ENCODE peak calls at places on chromosomes 16 and 17, in ten cellular contexts. D, C, Y, M, V, O, A, T, S and R are unnamed samples.
A peak's percentile ranks its signal among the peaks of the same experiment; 100 is the strongest.

GRCh38 chr17:50479522-50480141 is 972 bp downstream of the RSAD1 start:
- DNase-seq in M (peak; percentile 73), T (peak; percentile 81), Y (peak; percentile 90), D (peak; percentile 70), C (peak; percentile 85), A (peak; percentile 79), O (peak; percentile 71), S (peak; percentile 71), V (peak; percentile 83), R (peak; percentile 80)

GRCh38 chr16:85123891-85124635 is 11.8 kb upstream of the CIBAR2 start:
- DNase-seq in C (peak; percentile 43), D (peak; percentile 75), M (peak; percentile 43), T (peak; percentile 87), A (no peak), Y (no peak), V (no peak), O (peak; percentile 48), S (peak; percentile 68), R (no peak)

GRCh38 chr17:77456951-77457548 is 316.3 kb downstream of the SEC14L1 start:
- DNase-seq in T (no peak), V (no peak), Y (no peak), D (no peak), S (no peak), M (no peak), A (peak; percentile 70), C (no peak), O (no peak), R (no peak)

GRCh38 chr16:66035096-66035495 is 331.4 kb upstream of the CDH5 start:
- DNase-seq in S (no peak), D (no peak), O (no peak), A (no peak), Y (no peak), V (no peak), M (no peak), T (no peak), C (no peak), R (no peak)

GRCh38 chr17:17348872-17349723 is 45.9 kb downstream of the NT5M start:
- DNase-seq in V (no peak), T (peak; percentile 26), C (no peak), Y (no peak), S (no peak), A (no peak), O (no peak), D (no peak), M (no peak), R (no peak)

GRCh38 chr17:75153854-75154194 is 488 bp downstream of the JPT1 start:
- DNase-seq in S (no peak), D (peak; percentile 23), C (no peak), O (no peak), A (peak; percentile 51), V (peak; percentile 54), Y (no peak), T (no peak), M (no peak), R (no peak)

GRCh38 chr17:42529054-42529453 is 7.0 kb upstream of the NAGLU start:
- DNase-seq in C (no peak), D (no peak), V (no peak), M (no peak), T (no peak), A (no peak), O (no peak), S (no peak), Y (no peak), R (no peak)

GRCh38 chr16:11583171-11583570 is 3.5 kb downstream of the LITAF start:
- DNase-seq in M (no peak), A (no peak), V (no peak), O (no peak), T (peak; percentile 33), D (peak; percentile 74), C (no peak), S (no peak), Y (no peak), R (no peak)

GRCh38 chr17:72536788-72537187 is 416.0 kb downstream of the SOX9 start:
- DNase-seq in M (no peak), D (no peak), S (no peak), Y (no peak), A (no peak), O (no peak), T (no peak), V (no peak), C (no peak), R (no peak)

DNA sequence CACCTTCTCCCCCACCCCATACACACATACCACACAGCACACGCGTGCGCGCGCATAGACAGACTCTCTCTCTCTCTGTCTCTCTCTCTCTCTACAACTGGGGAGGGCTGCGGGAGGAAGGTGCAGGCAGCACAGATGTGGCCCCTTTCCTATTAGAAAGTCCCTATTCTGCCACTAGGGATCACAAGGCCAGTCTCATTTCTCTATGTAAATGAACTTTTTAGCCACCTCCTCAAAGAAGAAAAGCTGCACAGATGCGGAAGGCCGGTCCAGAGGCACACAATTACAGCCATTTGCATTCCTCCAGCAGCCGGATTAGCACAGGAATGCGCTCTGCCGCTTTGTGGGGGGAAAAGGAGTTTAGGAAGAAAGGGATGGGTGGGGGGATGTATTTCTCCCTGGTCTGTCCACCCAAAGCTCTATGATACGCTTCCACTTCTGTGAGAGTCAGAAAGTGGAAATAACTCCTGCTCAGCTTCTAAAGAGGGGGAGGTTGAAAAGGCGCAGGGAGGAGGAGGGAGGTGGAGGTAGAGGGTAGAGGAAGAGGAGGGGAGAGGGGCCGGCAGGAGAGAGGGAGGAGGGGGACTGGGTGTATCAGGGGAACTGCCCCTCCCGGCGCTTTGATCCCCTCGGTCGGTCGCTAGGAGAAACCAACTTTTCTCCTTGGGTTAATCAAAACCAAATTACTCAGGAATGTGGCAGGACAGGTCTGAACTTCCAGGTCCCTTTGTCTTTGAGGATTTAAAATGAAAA is 11.7 kb downstream of the ZFHX3 start:
- DNase-seq in M (no peak), V (no peak), Y (peak; percentile 50), A (no peak), O (peak; percentile 49), S (no peak), C (no peak), D (no peak), T (no peak), R (no peak)
- TF ChIP-seq CTCF in M (no peak), V (no peak), Y (no peak), A (no peak), O (no peak), S (no peak), C (peak; percentile 9), D (no peak), T (no peak), R (no peak)

GRCh38 chr16:88906535-88907105 is 40.2 kb upstream of the PABPN1L start:
- DNase-seq in A (no peak), D (no peak), V (no peak), O (no peak), M (no peak), C (no peak), Y (no peak), T (no peak), S (no peak), R (no peak)
- TF ChIP-seq CTCF in A (no peak), D (no peak), V (no peak), O (no peak), M (no peak), C (no peak), Y (no peak), T (no peak), S (no peak), R (no peak)

GRCh38 chr17:10082795-10083194 is 115.6 kb downstream of the GAS7 start:
- DNase-seq in D (no peak), Y (no peak), O (no peak), A (no peak), V (no peak), T (no peak), M (no peak), C (no peak), S (no peak), R (no peak)

GRCh38 chr17:10087333-10087732 is 111.1 kb downstream of the GAS7 start:
- DNase-seq in M (no peak), V (no peak), C (no peak), Y (no peak), T (no peak), O (no peak), D (no peak), S (no peak), A (no peak), R (no peak)

GRCh38 chr17:10083864-10084263 is 114.5 kb downstream of the GAS7 start:
- DNase-seq in V (no peak), Y (no peak), C (no peak), S (no peak), D (no peak), T (no peak), M (no peak), A (no peak), O (no peak), R (no peak)

GRCh38 chr17:10077561-10078299 is 120.7 kb downstream of the GAS7 start:
- DNase-seq in O (no peak), C (no peak), A (no peak), T (no peak), S (no peak), D (peak; percentile 3), Y (no peak), M (no peak), V (no peak), R (no peak)

DNA sequence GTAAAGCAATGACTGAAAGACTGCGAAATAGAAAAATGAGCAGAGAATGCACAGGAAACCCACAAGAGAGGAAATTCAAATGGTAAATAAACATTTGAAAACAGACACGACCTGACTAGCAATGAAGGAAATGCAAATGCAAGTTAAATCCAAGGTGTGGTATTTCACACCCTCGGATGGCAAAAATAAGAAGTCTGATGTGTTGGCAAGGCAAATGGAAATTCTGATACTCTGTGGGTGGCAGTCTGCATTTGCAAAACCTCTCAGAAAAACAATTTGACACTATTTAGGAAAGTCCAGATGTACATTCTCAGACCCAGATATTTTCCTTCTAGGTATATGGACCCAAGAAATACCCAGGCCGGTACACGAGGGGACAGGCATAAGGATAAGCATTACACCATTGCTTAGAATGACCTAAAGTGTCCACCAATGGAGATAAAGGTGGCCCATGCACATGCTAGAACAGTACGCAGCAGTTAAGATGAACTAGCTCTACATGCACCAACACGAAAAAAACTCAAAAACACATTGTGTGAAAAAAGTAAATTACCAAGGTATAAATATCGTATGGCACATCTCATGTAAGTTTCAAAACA is 116.7 kb downstream of the GAS7 start:
- DNase-seq in A (peak; percentile 28), S (no peak), M (no peak), D (no peak), Y (no peak), O (no peak), V (no peak), C (no peak), T (no peak), R (no peak)
- TF ChIP-seq CTCF in A (no peak), S (no peak), M (no peak), D (no peak), Y (no peak), O (no peak), V (no peak), C (no peak), T (no peak), R (no peak)

DNA sequence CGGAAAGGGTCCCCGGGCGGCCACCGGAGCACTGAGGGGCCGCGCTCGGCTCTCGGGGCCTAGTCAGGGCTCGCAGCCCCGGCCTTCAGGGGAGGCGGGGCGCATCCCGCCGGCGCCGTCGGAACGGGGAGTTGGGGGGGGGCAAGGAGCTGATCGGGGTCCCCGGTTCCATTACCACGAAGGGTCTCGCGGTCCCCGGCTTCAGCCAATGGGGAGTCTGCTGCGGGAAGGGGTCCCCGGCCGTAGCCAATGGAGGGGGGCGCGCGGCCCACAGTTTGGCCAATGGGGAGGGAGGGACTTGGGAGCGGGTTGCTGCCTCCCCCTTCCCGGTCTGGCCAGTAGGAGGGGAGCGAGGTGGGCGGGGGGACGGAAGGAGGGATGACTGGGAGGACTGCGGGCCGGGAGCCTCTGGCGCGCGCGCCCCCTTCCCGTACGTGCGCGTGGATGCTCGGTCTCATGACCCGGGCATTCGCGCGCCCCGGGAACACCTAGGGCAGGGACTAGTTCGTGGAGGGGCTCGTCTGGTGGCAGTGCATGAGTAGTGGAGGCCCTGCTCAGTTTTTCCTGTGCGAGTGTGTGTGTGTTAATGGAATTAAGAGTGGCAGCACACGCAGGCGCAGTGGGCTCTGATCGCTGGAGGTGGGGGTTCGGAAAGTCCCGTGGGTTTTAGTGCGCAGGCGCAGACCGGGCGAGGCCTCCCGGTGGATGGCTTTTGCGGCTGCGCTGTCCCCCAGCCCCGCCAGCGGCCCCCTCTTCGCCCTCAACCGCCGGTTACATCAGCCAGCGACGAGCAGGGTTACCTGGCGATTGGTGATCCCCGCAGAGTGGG is 1.1 kb downstream of the ATXN2L start:
- DNase-seq in M (peak; percentile 94), Y (peak; percentile 99), V (peak; percentile 99), S (peak; percentile 99), C (peak; percentile 97), A (peak; percentile 98), T (peak; percentile 98), D (peak; percentile 97), O (peak; percentile 99), R (peak; percentile 96)
- TF ChIP-seq CTCF in M (no peak), Y (peak; percentile 24), V (peak; percentile 48), S (peak; percentile 41), C (peak; percentile 48), A (no peak), T (peak; percentile 1), D (peak; percentile 43), O (no peak), R (no peak)